ENCODE peak calls at places on chromosomes 6 and 20, in five cellular contexts. W is dorsolateral prefrontal cortex, U is GM10248, V is mucosa of descending colon, Q is pancreas. H is an unnamed sample.

GRCh38 chr6:147226163-147226724 is 22.0 kb downstream of the STXBP5 start:
- DNase-seq in V (no peak), Q (no peak), U (no peak), W (no peak), H (no peak)

GRCh38 chr20:58463231-58463630 is 52.0 kb downstream of the APCDD1L start:
- DNase-seq in W (no peak), Q (no peak), V (no peak), U (no peak), H (no peak)

GRCh38 chr6:31534011-31534410 is 5.2 kb downstream of the MCCD1 start:
- DNase-seq in V (no peak), U (no peak), Q (no peak), W (no peak), H (no peak)

GRCh38 chr6:36249010-36249409 is 20.9 kb upstream of the PNPLA1 start:
- DNase-seq in Q (no peak), U (no peak), W (no peak), V (no peak), H (no peak)

GRCh38 chr6:105192707-105193465 is 13.1 kb upstream of the POPDC3 start:
- DNase-seq in V (no peak), W (no peak), U (no peak), Q (no peak), H (no peak)

GRCh38 chr6:147103641-147104040 is 100.6 kb upstream of the STXBP5 start:
- DNase-seq in W (no peak), V (no peak), U (no peak), Q (no peak), H (no peak)

GRCh38 chr6:24332306-24332705 is 25.6 kb downstream of the DCDC2 start:
- DNase-seq in V (no peak), U (no peak), W (no peak), Q (no peak), H (no peak)

GRCh38 chr20:62272200-62272599 is 30.6 kb upstream of the ADRM1 start:
- DNase-seq in U (no peak), V (no peak), Q (no peak), W (no peak), H (no peak)

GRCh38 chr20:63744574-63745423 is 5.2 kb downstream of the SLC2A4RG start:
- DNase-seq in W (no peak), V (no peak), U (peak), Q (no peak), H (peak)

GRCh38 chr6:43339168-43339567 is 30.3 kb downstream of the ZNF318 start:
- DNase-seq in W (no peak), V (no peak), U (peak), Q (no peak), H (peak)
- TF ChIP-seq CTCF in W (no peak), V (no peak), U (no peak), Q (no peak), H (no peak)

GRCh38 chr6:121450242-121450641 is 14.8 kb downstream of the GJA1 start:
- DNase-seq in Q (no peak), W (no peak), U (no peak), V (no peak), H (no peak)

GRCh38 chr6:121451250-121451649 is 15.8 kb downstream of the GJA1 start:
- DNase-seq in W (no peak), Q (no peak), U (no peak), V (no peak), H (no peak)

GRCh38 chr6:121449331-121449730 is 13.9 kb downstream of the GJA1 start:
- DNase-seq in V (no peak), W (no peak), Q (no peak), U (no peak), H (no peak)

DNA sequence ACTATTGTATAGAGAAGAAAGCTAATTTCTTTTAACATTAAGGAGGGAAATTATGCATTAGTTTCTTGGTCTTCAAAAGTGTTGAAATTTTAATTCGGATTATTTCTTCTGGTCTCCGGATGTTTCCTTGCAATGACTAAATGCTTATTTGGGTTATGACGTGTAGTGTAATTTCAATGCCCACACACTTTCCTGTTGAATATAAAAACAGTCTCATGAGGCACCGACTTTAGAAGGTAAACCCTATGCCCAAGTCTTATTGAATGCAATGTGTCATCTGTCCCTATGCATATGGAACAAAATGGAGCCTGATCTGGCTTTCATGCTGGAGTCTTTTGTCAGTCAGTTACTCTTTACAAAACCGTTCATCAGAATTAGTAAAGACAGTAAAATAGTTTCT is 17.7 kb downstream of the GJA1 start:
- DNase-seq in V (no peak), U (no peak), W (no peak), Q (no peak), H (no peak)
- TF ChIP-seq CTCF in V (no peak), U (no peak), W (no peak), Q (no peak), H (no peak)

GRCh38 chr6:111173341-111173740 is 86.0 kb downstream of the SLC16A10 start:
- DNase-seq in U (no peak), V (no peak), W (no peak), Q (no peak), H (no peak)

GRCh38 chr6:111172563-111172962 is 85.3 kb downstream of the SLC16A10 start:
- DNase-seq in W (no peak), Q (no peak), V (no peak), U (no peak), H (no peak)

GRCh38 chr6:111171577-111172400 is 84.5 kb downstream of the SLC16A10 start:
- DNase-seq in W (no peak), V (no peak), U (peak), Q (no peak), H (peak)

GRCh38 chr6:111175135-111175534 is 87.8 kb downstream of the SLC16A10 start:
- DNase-seq in U (no peak), V (no peak), W (no peak), Q (no peak), H (no peak)

DNA sequence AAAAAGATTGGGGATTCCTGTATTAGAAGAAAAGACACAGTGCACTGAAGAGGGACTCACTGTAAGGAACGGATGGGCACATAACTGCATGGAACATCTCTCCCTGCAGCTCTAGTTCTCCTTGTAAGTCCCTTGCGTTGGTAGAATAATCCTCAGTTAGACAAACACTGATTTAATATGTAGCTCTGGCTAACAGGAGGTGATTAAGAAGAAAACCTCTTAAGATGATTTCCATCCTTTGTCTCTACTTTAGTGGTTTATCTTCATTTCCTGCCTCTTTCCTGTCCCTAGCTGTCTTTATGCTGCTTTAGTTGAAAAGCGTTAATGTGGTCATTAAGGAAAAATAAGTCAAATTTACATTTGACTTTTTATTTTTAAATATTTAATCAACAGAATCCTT is 86.6 kb downstream of the SLC16A10 start:
- DNase-seq in U (no peak), W (no peak), Q (no peak), V (no peak), H (no peak)
- TF ChIP-seq CTCF in U (no peak), W (no peak), Q (no peak), V (no peak), H (no peak)

GRCh38 chr20:37392441-37393195 is 46.7 kb downstream of the SRC start:
- DNase-seq in U (no peak), Q (peak), V (no peak), W (no peak), H (no peak)
- TF ChIP-seq CTCF in U (peak), Q (no peak), V (no peak), W (no peak), H (peak)

DNA sequence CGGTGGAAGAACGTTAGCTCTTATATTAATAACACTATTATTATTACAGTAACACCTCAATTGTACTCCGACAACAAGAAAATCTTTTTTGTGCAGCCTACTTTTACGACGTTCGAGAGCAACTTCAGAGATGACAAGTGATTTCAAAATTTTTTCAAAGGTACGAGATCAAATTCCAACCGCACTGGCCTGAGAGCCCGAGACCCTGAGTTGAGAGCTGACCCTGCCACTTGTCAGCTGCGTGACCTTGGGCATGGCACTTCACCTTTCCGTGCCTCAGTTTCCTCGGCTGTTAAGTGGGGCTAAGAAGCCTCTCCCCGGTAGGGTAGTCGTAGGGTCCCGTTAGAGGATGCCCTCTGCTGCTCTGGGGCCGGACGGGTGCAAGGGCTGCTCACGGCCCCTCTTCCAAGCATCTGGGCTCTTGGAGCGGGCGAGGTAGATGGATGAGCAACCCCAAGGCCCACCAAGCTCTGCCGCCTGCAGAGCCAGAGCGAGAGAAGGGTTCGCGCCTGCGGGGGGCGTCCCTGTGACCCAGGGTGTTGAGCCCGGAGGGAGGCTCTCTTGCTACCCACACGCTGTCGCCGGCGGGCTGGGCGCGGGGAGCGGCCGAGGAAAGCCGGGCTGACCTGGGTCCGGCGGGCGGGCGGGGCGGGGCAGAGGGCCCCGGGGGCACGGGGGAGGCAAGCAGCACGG is 510 bp downstream of the NDRG3 start:
- DNase-seq in W (peak), V (peak), Q (no peak), U (no peak), H (no peak)
- TF ChIP-seq CTCF in W (no peak), V (no peak), Q (no peak), U (peak), H (peak)

GRCh38 chr6:127858992-127859391 is 41.9 kb downstream of the THEMIS start:
- DNase-seq in U (no peak), V (no peak), W (no peak), Q (no peak), H (no peak)

GRCh38 chr6:127855542-127856159 is 45.2 kb downstream of the THEMIS start:
- DNase-seq in Q (no peak), V (peak), W (no peak), U (no peak), H (no peak)

GRCh38 chr6:127851197-127851596 is 49.7 kb downstream of the THEMIS start:
- DNase-seq in Q (no peak), V (no peak), W (no peak), U (no peak), H (no peak)

GRCh38 chr6:127857051-127857637 is 43.7 kb downstream of the THEMIS start:
- DNase-seq in Q (no peak), V (no peak), W (no peak), U (no peak), H (no peak)

GRCh38 chr6:127854009-127854408 is 46.8 kb downstream of the THEMIS start:
- DNase-seq in U (no peak), Q (no peak), V (no peak), W (no peak), H (no peak)
- TF ChIP-seq CTCF in U (no peak), Q (no peak), V (no peak), W (no peak), H (no peak)

GRCh38 chr20:10961651-10962288 is 288.0 kb upstream of the JAG1 start:
- DNase-seq in V (peak), Q (no peak), U (no peak), W (no peak), H (no peak)
- TF ChIP-seq CTCF in V (no peak), Q (no peak), U (no peak), W (no peak), H (no peak)

GRCh38 chr6:124857746-124858145 is 104.5 kb upstream of the RNF217 start:
- DNase-seq in U (no peak), V (no peak), Q (no peak), W (no peak), H (no peak)

GRCh38 chr6:124859366-124859765 is 102.9 kb upstream of the RNF217 start:
- DNase-seq in V (no peak), Q (no peak), U (no peak), W (no peak), H (no peak)

GRCh38 chr6:124858564-124858963 is 103.7 kb upstream of the RNF217 start:
- DNase-seq in V (no peak), W (no peak), Q (no peak), U (no peak), H (no peak)

DNA sequence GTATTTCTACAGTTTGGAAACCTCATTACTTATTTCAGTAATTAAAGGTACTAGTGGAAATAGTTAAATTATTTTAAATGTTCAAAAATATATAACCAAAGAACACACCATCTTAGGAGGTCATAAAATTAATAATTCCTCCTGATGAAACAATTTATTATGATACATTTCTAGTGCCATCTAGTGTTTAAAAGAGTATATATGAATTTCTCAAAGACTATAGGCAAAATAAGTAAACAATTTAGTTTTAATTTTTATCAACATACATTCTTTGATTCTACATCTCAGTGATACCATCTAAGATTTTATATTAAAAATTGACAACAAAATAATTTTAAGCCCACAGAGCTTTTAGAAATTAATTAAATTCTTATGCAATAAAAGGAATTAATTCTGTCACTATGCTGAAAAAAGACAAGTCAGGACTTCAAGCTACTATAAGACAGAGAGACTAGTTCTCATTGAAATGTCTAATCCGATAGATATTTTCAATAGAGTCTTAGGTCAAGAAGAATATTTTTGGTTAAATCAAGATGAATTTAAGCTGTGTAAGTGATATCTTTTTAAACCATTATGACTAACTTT is 107.8 kb upstream of the RNF217 start:
- DNase-seq in W (no peak), U (no peak), V (no peak), Q (no peak), H (no peak)
- TF ChIP-seq CTCF in W (peak), U (no peak), V (no peak), Q (no peak), H (peak)

GRCh38 chr6:63245908-63246307 is 34.6 kb downstream of the FKBP1C start:
- DNase-seq in Q (no peak), V (no peak), U (no peak), W (no peak), H (no peak)
- TF ChIP-seq CTCF in Q (no peak), V (no peak), U (no peak), W (no peak), H (no peak)

H was measured in GM13977.